ENCODE peak calls at places on chromosomes 5 and 9, in five cellular contexts. D is lower lobe of right lung, W is left lung, Z is upper lobe of left lung, F is heart left ventricle. M is an unnamed sample. For H3K4me1, the result is how much of the 10 kb centered on the place peaks cover.

GRCh38 chr5:86008293-86008692 is 609.4 kb upstream of the COX7C start:
- ATAC-seq in D (no peak), W (no peak), Z (no peak), F (no peak), M (no peak)

GRCh38 chr5:108122701-108123100 is 259.2 kb downstream of the FBXL17 start:
- ATAC-seq in D (no peak), W (no peak), Z (no peak), F (peak), M (no peak)

GRCh38 chr5:173452098-173452497 is 123.9 kb upstream of the STC2 start:
- ATAC-seq in D (peak), W (peak), Z (peak), F (peak), M (no peak)

GRCh38 chr9:128333368-128333969 is 6.9 kb upstream of the SLC27A4 start:
- ATAC-seq in D (no peak), W (no peak), Z (no peak), F (no peak), M (no peak)

GRCh38 chr5:125874717-125875116 is 548.5 kb upstream of the GRAMD2B start:
- ATAC-seq in D (no peak), W (no peak), Z (no peak), F (no peak), M (no peak)

GRCh38 chr5:170619869-170620268 is 116.0 kb downstream of the KCNIP1 start:
- ATAC-seq in D (no peak), W (no peak), Z (no peak), F (no peak), M (no peak)

GRCh38 chr5:150184990-150185952 is 4.6 kb upstream of the SLC6A7 start:
- ATAC-seq in D (peak), W (peak), Z (no peak), F (no peak), M (no peak)

GRCh38 chr5:67166886-67167285 is 29.7 kb downstream of the CD180 start:
- ATAC-seq in D (peak), W (no peak), Z (no peak), F (no peak), M (no peak)

GRCh38 chr5:171483453-171484177 is 64.2 kb downstream of the FGF18 start:
- ATAC-seq in D (peak), W (peak), Z (peak), F (peak), M (peak)

GRCh38 chr5:6837519-6838110 is 124.4 kb downstream of the TENT4A start:
- ATAC-seq in D (peak), W (no peak), Z (no peak), F (no peak), M (no peak)

GRCh38 chr9:137301086-137301947 is 754 bp downstream of the NRARP start:
- ATAC-seq in D (no peak), W (peak), Z (no peak), F (no peak), M (no peak)

GRCh38 chr5:83925952-83926351 is 205.3 kb upstream of the HAPLN1 start:
- ATAC-seq in D (no peak), W (no peak), Z (no peak), F (no peak), M (no peak)

GRCh38 chr5:58950224-58950623 is 367.3 kb downstream of the RAB3C start:
- ATAC-seq in D (no peak), W (no peak), Z (no peak), F (no peak), M (no peak)

GRCh38 chr5:72137826-72138409 is 30.6 kb downstream of the MAP1B start:
- ATAC-seq in D (no peak), W (peak), Z (no peak), F (no peak), M (no peak)

GRCh38 chr5:134131165-134131564 is 16.7 kb downstream of the TCF7 start:
- ATAC-seq in D (no peak), W (no peak), Z (no peak), F (no peak), M (no peak)

GRCh38 chr5:13595978-13596377 is 348.5 kb downstream of the DNAH5 start:
- ATAC-seq in D (no peak), W (no peak), Z (no peak), F (no peak), M (no peak)

GRCh38 chr5:170292509-170292908 is 5.1 kb downstream of the LCP2 start:
- ATAC-seq in D (no peak), W (no peak), Z (no peak), F (no peak), M (no peak)

GRCh38 chr9:114756920-114757319 is 48.9 kb downstream of the TNFSF15 start:
- ATAC-seq in D (no peak), W (no peak), Z (no peak), F (no peak), M (no peak)

GRCh38 chr5:172052454-172053236 is 46.2 kb upstream of the FBXW11 start:
- ATAC-seq in D (no peak), W (peak), Z (peak), F (peak), M (peak)

GRCh38 chr5:150642567-150642927 is 2.1 kb downstream of the SYNPO start:
- ATAC-seq in D (peak), W (peak), Z (peak), F (peak), M (peak)

GRCh38 chr5:31355337-31355736 is 161.9 kb downstream of the CDH6 start:
- ATAC-seq in D (no peak), W (no peak), Z (no peak), F (no peak), M (no peak)

GRCh38 chr5:78896128-78896527 is 89.0 kb downstream of the ARSB start:
- ATAC-seq in D (peak), W (peak), Z (peak), F (no peak), M (peak)

GRCh38 chr5:119274024-119274766 is 81.6 kb upstream of the TNFAIP8 start:
- ATAC-seq in D (peak), W (peak), Z (no peak), F (no peak), M (no peak)

GRCh38 chr5:69444127-69444754 is 29.3 kb downstream of the MARVELD2 start:
- ATAC-seq in D (peak), W (peak), Z (no peak), F (no peak), M (no peak)

GRCh38 chr5:42720242-42720641 is 36.4 kb upstream of the CCDC152 start:
- ATAC-seq in D (no peak), W (no peak), Z (no peak), F (no peak), M (no peak)

GRCh38 chr5:89065919-89066318 is 182.9 kb upstream of the MEF2C start:
- ATAC-seq in D (no peak), W (no peak), Z (no peak), F (no peak), M (no peak)

GRCh38 chr9:137026828-137027227 is 1.2 kb downstream of the ABCA2 start:
- ATAC-seq in D (no peak), W (no peak), Z (no peak), F (no peak), M (no peak)

GRCh38 chr5:61575103-61575502 is 243.0 kb downstream of the ZSWIM6 start:
- ATAC-seq in D (no peak), W (no peak), Z (no peak), F (no peak), M (no peak)

GRCh38 chr5:149902177-149902576 is 42.4 kb downstream of the PDE6A start:
- ATAC-seq in D (no peak), W (no peak), Z (no peak), F (no peak), M (no peak)

GRCh38 chr9:104948277-104948676 is 20.3 kb upstream of the ABCA1 start:
- ATAC-seq in D (no peak), W (no peak), Z (no peak), F (no peak), M (no peak)

GRCh38 chr9:12935714-12936113 is 160.9 kb downstream of the LURAP1L start:
- ATAC-seq in D (peak), W (no peak), Z (peak), F (peak), M (peak)

GRCh38 chr9:123111977-123112869 is 78.8 kb downstream of the GPR21 start:
- ATAC-seq in D (peak), W (peak), Z (peak), F (peak), M (peak)

GRCh38 chr9:114156658-114157421 is 1.5 kb downstream of the COL27A1 start:
- ATAC-seq in D (peak), W (peak), Z (peak), F (peak), M (peak)

GRCh38 chr9:136779808-136780207 is 11.3 kb upstream of the TMEM141 start:
- ATAC-seq in D (no peak), W (no peak), Z (no peak), F (no peak), M (no peak)

GRCh38 chr5:172486451-172486850 is 32.1 kb upstream of the SH3PXD2B start:
- ATAC-seq in D (no peak), W (no peak), Z (no peak), F (peak), M (no peak)

GRCh38 chr5:84623034-84623433 is 238.4 kb upstream of the EDIL3 start:
- ATAC-seq in D (no peak), W (no peak), Z (no peak), F (no peak), M (no peak)

GRCh38 chr9:88789785-88790184 is 201.5 kb upstream of the S1PR3 start:
- ATAC-seq in D (no peak), W (no peak), Z (peak), F (no peak), M (peak)

GRCh38 chr5:172688735-172689572 is 47.9 kb downstream of the NEURL1B start:
- ATAC-seq in D (peak), W (peak), Z (no peak), F (peak), M (peak)

GRCh38 chr9:133122605-133122934 is 1.5 kb upstream of the RALGDS start:
- ATAC-seq in D (no peak), W (no peak), Z (no peak), F (no peak), M (no peak)
- H3K4me1 ChIP-seq in D (half or more), W (under half), Z (half or more), F (half or more), M (half or more)

GRCh38 chr5:139861889-139862207 is 66.2 kb downstream of the PSD2 start:
- ATAC-seq in D (no peak), W (no peak), Z (no peak), F (no peak), M (no peak)

GRCh38 chr5:139862313-139862712 is 66.7 kb downstream of the PSD2 start:
- ATAC-seq in D (no peak), W (no peak), Z (no peak), F (no peak), M (no peak)

GRCh38 chr5:139863855-139864558 is 68.4 kb downstream of the PSD2 start:
- ATAC-seq in D (peak), W (peak), Z (peak), F (peak), M (peak)

GRCh38 chr5:139863361-139863760 is 67.8 kb downstream of the PSD2 start:
- ATAC-seq in D (peak), W (no peak), Z (peak), F (peak), M (peak)

GRCh38 chr5:139862803-139863202 is 67.2 kb downstream of the PSD2 start:
- ATAC-seq in D (no peak), W (no peak), Z (no peak), F (no peak), M (no peak)
- TF ChIP-seq CTCF in D (no peak), W (no peak), Z (no peak), F (no peak), M (no peak)

DNA sequence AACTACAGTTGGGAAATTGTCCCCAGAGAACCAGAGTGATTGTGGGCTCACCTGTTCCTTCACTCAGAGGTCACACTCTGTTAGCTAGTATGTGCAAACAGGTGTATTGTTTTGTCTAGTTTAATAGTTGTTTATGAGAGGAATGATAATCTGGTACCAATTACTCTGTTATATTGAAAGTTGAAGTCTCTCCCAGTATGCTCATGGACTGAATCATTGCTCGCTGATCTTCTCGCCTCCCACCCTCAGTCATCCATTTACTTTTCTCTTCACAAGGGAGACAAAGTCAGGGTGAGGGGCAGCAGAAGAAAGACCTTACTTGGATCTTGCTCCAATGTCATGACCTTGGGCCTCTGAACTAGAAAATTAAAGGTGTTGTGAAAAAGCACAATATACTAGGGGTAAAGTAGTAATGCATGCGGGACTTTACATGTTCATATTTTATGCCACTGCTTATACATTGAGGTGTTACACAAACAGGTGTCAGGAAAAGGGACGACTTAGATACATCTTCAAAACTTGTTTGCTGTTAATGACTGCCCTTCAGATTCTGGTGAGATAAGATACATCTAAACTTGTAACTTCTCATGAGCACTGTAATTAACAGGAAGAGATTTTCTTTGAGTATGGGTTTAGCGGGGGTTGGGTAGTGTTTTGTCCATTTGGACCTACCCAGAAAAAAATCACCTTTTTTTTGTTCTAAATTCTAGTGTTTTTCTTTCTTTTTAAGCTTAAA is 36.9 kb downstream of the LNPEP start:
- ATAC-seq in D (no peak), W (no peak), Z (no peak), F (no peak), M (no peak)
- H3K4me1 ChIP-seq in D (under half), W (under half), Z (under half), F (half or more), M (under half)

GRCh38 chr9:757246-757881 is 84.1 kb upstream of the DMRT1 start:
- ATAC-seq in D (peak), W (peak), Z (peak), F (peak), M (peak)
- TF ChIP-seq CTCF in D (peak), W (peak), Z (peak), F (peak), M (peak)